ENCODE peak calls at places on chromosomes 16 and 17, in six cellular contexts. B is esophagus squamous epithelium, E is caudate nucleus, X is pancreas, M is fibroblast of lung, L is cardiac muscle cell. K is an unnamed sample.

GRCh38 chr16:6249863-6250262 is 1082.8 kb upstream of the RBFOX1 start:
- DNase-seq in B (no peak), E (no peak), X (no peak), M (no peak), L (no peak), K (no peak)

GRCh38 chr17:70195091-70195490 is 25.8 kb downstream of the KCNJ2 start:
- DNase-seq in B (no peak), E (no peak), X (no peak), M (no peak), L (no peak), K (no peak)

GRCh38 chr17:46136820-46137219 is 56.4 kb downstream of the KANSL1 start:
- DNase-seq in B (no peak), E (no peak), X (no peak), M (no peak), L (no peak), K (no peak)

GRCh38 chr16:10376229-10376628 is 9.6 kb upstream of the ATF7IP2 start:
- DNase-seq in B (no peak), E (no peak), X (no peak), M (no peak), L (no peak), K (no peak)

GRCh38 chr17:42049834-42050359 is 504 bp downstream of the C17orf113 start:
- DNase-seq in B (no peak), E (no peak), X (no peak), M (no peak), L (no peak), K (no peak)

GRCh38 chr17:19672009-19672837 is 23.7 kb downstream of the ALDH3A2 start:
- DNase-seq in B (no peak), E (peak; percentile 14), X (no peak), M (peak; percentile 8), L (no peak), K (no peak)

GRCh38 chr17:11807606-11808005 is 189.7 kb downstream of the ZNF18 start:
- DNase-seq in B (no peak), E (no peak), X (no peak), M (no peak), L (peak; percentile 72), K (no peak)

GRCh38 chr17:683499-684254 is 31.0 kb downstream of the VPS53 start:
- DNase-seq in B (no peak), E (no peak), X (no peak), M (no peak), L (no peak), K (no peak)

GRCh38 chr17:66032082-66032712 is 159.7 kb downstream of the CEP112 start:
- DNase-seq in B (no peak), E (no peak), X (no peak), M (no peak), L (no peak), K (no peak)

GRCh38 chr16:67702130-67702529 is 17.0 kb downstream of the GFOD2 start:
- DNase-seq in B (no peak), E (no peak), X (no peak), M (no peak), L (no peak), K (no peak)

GRCh38 chr17:246226-246625 is 64.8 kb upstream of the DOC2B start:
- DNase-seq in B (no peak), E (no peak), X (no peak), M (no peak), L (no peak), K (no peak)

GRCh38 chr17:57944796-57945362 is 10.3 kb downstream of the CUEDC1 start:
- DNase-seq in B (no peak), E (no peak), X (no peak), M (peak; percentile 59), L (no peak), K (no peak)

GRCh38 chr17:43024407-43025289 is at the start of gene RND2:
- DNase-seq in B (peak; percentile 44), E (peak; percentile 88), X (peak; percentile 89), M (peak; percentile 93), L (peak; percentile 95), K (peak; percentile 84)

GRCh38 chr17:4381690-4382671 is 15.5 kb upstream of the UBE2G1 start:
- DNase-seq in B (no peak), E (no peak), X (no peak), M (no peak), L (no peak), K (no peak)

GRCh38 chr16:66859397-66860068 is 15.3 kb downstream of the CA7 start:
- DNase-seq in B (no peak), E (no peak), X (no peak), M (no peak), L (no peak), K (no peak)

GRCh38 chr17:4739122-4740024 is at the start of the genes CXCL16 and ZMYND15:
- DNase-seq in B (no peak), E (no peak), X (peak; percentile 71), M (peak; percentile 44), L (peak; percentile 46), K (no peak)

GRCh38 chr16:75402821-75403475 is 30.4 kb downstream of the CFDP1 start:
- DNase-seq in B (no peak), E (no peak), X (no peak), M (peak; percentile 44), L (peak; percentile 40), K (no peak)

GRCh38 chr17:2904135-2904534 is 107.9 kb downstream of the RAP1GAP2 start:
- DNase-seq in B (no peak), E (peak; percentile 15), X (peak; percentile 91), M (peak; percentile 34), L (no peak), K (no peak)

GRCh38 chr16:2027024-2028010 is 615 bp downstream of the NHERF2 start:
- DNase-seq in B (no peak), E (no peak), X (peak; percentile 27), M (peak; percentile 64), L (no peak), K (no peak)

GRCh38 chr17:65314212-65314611 is 177.0 kb downstream of the RGS9 start:
- DNase-seq in B (no peak), E (no peak), X (no peak), M (no peak), L (no peak), K (no peak)

GRCh38 chr17:74770498-74771318 is 5.4 kb downstream of the NAT9 start:
- DNase-seq in B (no peak), E (peak; percentile 30), X (peak; percentile 89), M (no peak), L (peak; percentile 74), K (no peak)

GRCh38 chr16:12545292-12545610 is 258.4 kb downstream of the CPPED1 start:
- DNase-seq in B (no peak), E (no peak), X (no peak), M (no peak), L (no peak), K (no peak)

GRCh38 chr17:77451271-77451893 is 310.6 kb downstream of the SEC14L1 start:
- DNase-seq in B (no peak), E (peak; percentile 82), X (peak; percentile 78), M (peak; percentile 80), L (peak; percentile 92), K (no peak)

GRCh38 chr16:86888240-86889044 is 310.1 kb downstream of the FOXL1 start:
- DNase-seq in B (no peak), E (no peak), X (no peak), M (no peak), L (no peak), K (no peak)

GRCh38 chr17:75774988-75775668 is 9.5 kb upstream of the UNK start:
- DNase-seq in B (no peak), E (no peak), X (no peak), M (peak; percentile 38), L (no peak), K (no peak)

GRCh38 chr16:9151597-9151996 is 60.2 kb downstream of the HAPSTR1 start:
- DNase-seq in B (no peak), E (no peak), X (no peak), M (peak; percentile 14), L (no peak), K (peak; percentile 68)

GRCh38 chr17:28507567-28508195 is 1.5 kb downstream of the FOXN1 start:
- DNase-seq in B (no peak), E (no peak), X (no peak), M (no peak), L (no peak), K (no peak)

GRCh38 chr17:28509784-28510183 is 3.6 kb downstream of the FOXN1 start:
- DNase-seq in B (no peak), E (no peak), X (no peak), M (no peak), L (no peak), K (no peak)

GRCh38 chr17:28506763-28507487 is 777 bp downstream of the FOXN1 start:
- DNase-seq in B (no peak), E (no peak), X (no peak), M (no peak), L (no peak), K (no peak)

GRCh38 chr17:28505986-28506665 is at the start of gene FOXN1:
- DNase-seq in B (no peak), E (no peak), X (no peak), M (no peak), L (no peak), K (no peak)

GRCh38 chr17:28508325-28508724 is 2.2 kb downstream of the FOXN1 start:
- DNase-seq in B (no peak), E (no peak), X (no peak), M (no peak), L (no peak), K (no peak)
- H3K27ac ChIP-seq in B (peak overlapping the region; percentile 85), E (no peak overlapping the region), X (no peak overlapping the region), M (no peak overlapping the region), L (no peak overlapping the region), K (no peak overlapping the region)

GRCh38 chr17:72661945-72662826 is 430.3 kb downstream of the SLC39A11 start:
- DNase-seq in B (no peak), E (no peak), X (no peak), M (no peak), L (no peak), K (no peak)
- H3K27ac ChIP-seq in B (no peak overlapping the region), E (no peak overlapping the region), X (no peak overlapping the region), M (no peak overlapping the region), L (no peak overlapping the region), K (no peak overlapping the region)

DNA sequence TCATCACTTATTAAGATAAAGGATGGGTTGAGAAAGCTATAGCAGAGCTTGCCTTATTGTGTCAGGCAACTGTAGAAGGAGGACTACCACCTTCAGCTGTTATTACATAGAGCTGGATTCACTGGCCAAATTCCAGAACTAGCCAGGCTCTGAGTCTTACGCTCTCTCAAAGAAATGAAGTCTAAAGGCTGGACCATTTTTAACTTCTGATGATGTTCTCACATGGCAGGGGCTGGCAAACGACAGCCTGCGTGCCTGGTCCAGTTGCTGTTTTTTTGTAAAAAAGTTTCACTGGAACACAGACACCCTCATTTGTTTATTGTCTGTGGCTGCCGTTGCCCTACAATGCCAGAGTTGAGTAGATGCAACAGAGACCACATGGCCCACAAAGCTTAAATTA is 21.2 kb downstream of the TRAF4 start:
- DNase-seq in B (no peak), E (no peak), X (no peak), M (no peak), L (no peak), K (no peak)
- H3K27ac ChIP-seq in B (no peak overlapping the region), E (no peak overlapping the region), X (no peak overlapping the region), M (no peak overlapping the region), L (peak overlapping the region; percentile 36), K (no peak overlapping the region)

DNA sequence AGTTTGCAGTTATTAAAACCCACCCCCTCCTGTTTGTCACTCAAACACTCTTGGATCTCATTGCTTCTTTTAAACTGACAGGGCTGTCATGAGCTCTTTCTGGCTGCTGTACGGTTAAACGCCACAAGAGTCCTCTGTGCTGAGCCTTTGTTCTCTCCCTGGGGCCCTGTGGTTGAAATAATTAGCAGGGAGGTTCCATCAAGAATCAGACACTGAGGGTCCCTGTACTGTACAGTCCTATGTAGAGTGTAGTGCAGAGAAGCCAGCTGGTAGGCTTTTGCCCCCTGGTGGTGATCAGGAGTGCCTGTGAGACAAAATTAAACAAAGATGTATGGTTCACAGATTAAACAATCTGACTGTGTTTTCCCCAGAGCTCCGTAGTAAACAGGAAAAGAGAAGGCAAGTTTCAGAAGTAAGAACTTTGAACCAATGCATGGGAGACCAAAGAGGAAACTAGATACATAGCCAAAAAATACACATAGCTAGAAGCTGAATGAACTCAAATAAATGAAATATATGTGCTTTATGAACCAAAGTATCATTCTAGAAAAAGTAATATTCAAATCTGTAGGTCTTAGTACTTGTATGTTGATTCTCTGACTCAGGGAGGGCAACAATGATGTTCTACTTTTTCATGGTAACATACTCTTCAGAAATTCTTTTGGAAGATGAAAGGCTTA is 1.4 kb upstream of the SSH2 start:
- DNase-seq in B (peak; percentile 17), E (peak; percentile 78), X (peak; percentile 36), M (peak; percentile 71), L (peak; percentile 91), K (peak; percentile 51)
- H3K27ac ChIP-seq in B (no peak overlapping the region), E (peak overlapping the region; percentile 84), X (no peak overlapping the region), M (no peak overlapping the region), L (peak overlapping the region; percentile 89), K (no peak overlapping the region)

K was measured in AG04450.